ENCODE peak calls at places on chromosomes 6 and 20, in seven cellular contexts. One of them, this sample, is unnamed.

GRCh38 chr6:1404066-1404712 is 14.8 kb downstream of the FOXF2 start:
- DNase-seq in hypothalamus: no peak
- DNase-seq in posterior vena cava: no peak
- DNase-seq in activated CD8-positive, alpha-beta memory T cell treated with anti-CD3 and anti-CD28 coated beads, Interleukin-2, amount 50 U/mL, for 48 hours: no peak
- DNase-seq in OCI-LY7: no peak
- DNase-seq in anterior cingulate cortex: no peak
- DNase-seq in HT1080: peak; percentile 72
- DNase-seq in this sample: no peak

GRCh38 chr20:37336369-37337207 is 9.4 kb upstream of the SRC start:
- DNase-seq in hypothalamus: no peak
- DNase-seq in posterior vena cava: no peak
- DNase-seq in anterior cingulate cortex: no peak
- DNase-seq in activated CD8-positive, alpha-beta memory T cell treated with anti-CD3 and anti-CD28 coated beads, Interleukin-2, amount 50 U/mL, for 48 hours: no peak
- DNase-seq in HT1080: no peak
- DNase-seq in OCI-LY7: peak; percentile 30
- DNase-seq in this sample: peak; percentile 50

GRCh38 chr6:112180095-112180820 is 74.1 kb downstream of the LAMA4 start:
- DNase-seq in HT1080: peak; percentile 56
- DNase-seq in activated CD8-positive, alpha-beta memory T cell treated with anti-CD3 and anti-CD28 coated beads, Interleukin-2, amount 50 U/mL, for 48 hours: no peak
- DNase-seq in OCI-LY7: peak; percentile 78
- DNase-seq in hypothalamus: no peak
- DNase-seq in anterior cingulate cortex: no peak
- DNase-seq in posterior vena cava: no peak
- DNase-seq in this sample: peak; percentile 80

GRCh38 chr20:34525709-34526416 is 9.6 kb downstream of the DYNLRB1 start:
- DNase-seq in posterior vena cava: peak; percentile 93
- DNase-seq in activated CD8-positive, alpha-beta memory T cell treated with anti-CD3 and anti-CD28 coated beads, Interleukin-2, amount 50 U/mL, for 48 hours: peak; percentile 40
- DNase-seq in HT1080: peak; percentile 99
- DNase-seq in hypothalamus: no peak
- DNase-seq in OCI-LY7: no peak
- DNase-seq in anterior cingulate cortex: peak; percentile 26
- DNase-seq in this sample: peak; percentile 70

GRCh38 chr6:142810952-142811514 is 133.9 kb downstream of the HIVEP2 start:
- DNase-seq in hypothalamus: no peak
- DNase-seq in anterior cingulate cortex: no peak
- DNase-seq in HT1080: no peak
- DNase-seq in posterior vena cava: no peak
- DNase-seq in activated CD8-positive, alpha-beta memory T cell treated with anti-CD3 and anti-CD28 coated beads, Interleukin-2, amount 50 U/mL, for 48 hours: no peak
- DNase-seq in OCI-LY7: no peak
- DNase-seq in this sample: peak; percentile 57

GRCh38 chr20:38935967-38936407 is 9.8 kb downstream of the FAM83D start:
- DNase-seq in activated CD8-positive, alpha-beta memory T cell treated with anti-CD3 and anti-CD28 coated beads, Interleukin-2, amount 50 U/mL, for 48 hours: no peak
- DNase-seq in HT1080: no peak
- DNase-seq in anterior cingulate cortex: no peak
- DNase-seq in posterior vena cava: no peak
- DNase-seq in hypothalamus: no peak
- DNase-seq in OCI-LY7: no peak
- DNase-seq in this sample: no peak

GRCh38 chr6:28758818-28759235 is 165.0 kb downstream of the TRIM27 start:
- DNase-seq in HT1080: no peak
- DNase-seq in OCI-LY7: no peak
- DNase-seq in anterior cingulate cortex: no peak
- DNase-seq in activated CD8-positive, alpha-beta memory T cell treated with anti-CD3 and anti-CD28 coated beads, Interleukin-2, amount 50 U/mL, for 48 hours: no peak
- DNase-seq in hypothalamus: no peak
- DNase-seq in posterior vena cava: no peak
- DNase-seq in this sample: no peak

GRCh38 chr6:10184408-10185187 is 230.3 kb downstream of the TFAP2A start:
- DNase-seq in HT1080: no peak
- DNase-seq in anterior cingulate cortex: no peak
- DNase-seq in hypothalamus: no peak
- DNase-seq in activated CD8-positive, alpha-beta memory T cell treated with anti-CD3 and anti-CD28 coated beads, Interleukin-2, amount 50 U/mL, for 48 hours: no peak
- DNase-seq in OCI-LY7: no peak
- DNase-seq in posterior vena cava: no peak
- DNase-seq in this sample: no peak

GRCh38 chr6:154805288-154805911 is 72.2 kb downstream of the SCAF8 start:
- DNase-seq in HT1080: peak; percentile 13
- DNase-seq in hypothalamus: no peak
- DNase-seq in activated CD8-positive, alpha-beta memory T cell treated with anti-CD3 and anti-CD28 coated beads, Interleukin-2, amount 50 U/mL, for 48 hours: no peak
- DNase-seq in posterior vena cava: no peak
- DNase-seq in OCI-LY7: peak; percentile 59
- DNase-seq in anterior cingulate cortex: no peak
- DNase-seq in this sample: peak; percentile 49

GRCh38 chr6:164749126-164749758 is 560.2 kb downstream of the C6orf118 start:
- DNase-seq in activated CD8-positive, alpha-beta memory T cell treated with anti-CD3 and anti-CD28 coated beads, Interleukin-2, amount 50 U/mL, for 48 hours: no peak
- DNase-seq in hypothalamus: no peak
- DNase-seq in anterior cingulate cortex: peak; percentile 9
- DNase-seq in HT1080: peak; percentile 81
- DNase-seq in posterior vena cava: peak; percentile 86
- DNase-seq in OCI-LY7: no peak
- DNase-seq in this sample: peak; percentile 20

GRCh38 chr6:132919476-132919875 is 105.1 kb downstream of the RPS12 start:
- DNase-seq in HT1080: peak; percentile 65
- DNase-seq in OCI-LY7: no peak
- DNase-seq in anterior cingulate cortex: no peak
- DNase-seq in posterior vena cava: peak; percentile 88
- DNase-seq in activated CD8-positive, alpha-beta memory T cell treated with anti-CD3 and anti-CD28 coated beads, Interleukin-2, amount 50 U/mL, for 48 hours: no peak
- DNase-seq in hypothalamus: no peak
- DNase-seq in this sample: peak; percentile 27

GRCh38 chr20:961768-962167 is 40.3 kb downstream of the RSPO4 start:
- DNase-seq in OCI-LY7: no peak
- DNase-seq in HT1080: no peak
- DNase-seq in hypothalamus: no peak
- DNase-seq in activated CD8-positive, alpha-beta memory T cell treated with anti-CD3 and anti-CD28 coated beads, Interleukin-2, amount 50 U/mL, for 48 hours: no peak
- DNase-seq in posterior vena cava: no peak
- DNase-seq in anterior cingulate cortex: no peak
- DNase-seq in this sample: no peak

GRCh38 chr6:44057931-44058616 is 69.2 kb downstream of the MRPL14 start:
- DNase-seq in anterior cingulate cortex: no peak
- DNase-seq in OCI-LY7: no peak
- DNase-seq in activated CD8-positive, alpha-beta memory T cell treated with anti-CD3 and anti-CD28 coated beads, Interleukin-2, amount 50 U/mL, for 48 hours: no peak
- DNase-seq in HT1080: no peak
- DNase-seq in posterior vena cava: no peak
- DNase-seq in hypothalamus: no peak
- DNase-seq in this sample: no peak

GRCh38 chr6:105646391-105646867 is 243.5 kb upstream of the PREP start:
- DNase-seq in anterior cingulate cortex: no peak
- DNase-seq in activated CD8-positive, alpha-beta memory T cell treated with anti-CD3 and anti-CD28 coated beads, Interleukin-2, amount 50 U/mL, for 48 hours: no peak
- DNase-seq in HT1080: peak; percentile 78
- DNase-seq in hypothalamus: no peak
- DNase-seq in posterior vena cava: no peak
- DNase-seq in OCI-LY7: no peak
- DNase-seq in this sample: no peak

GRCh38 chr20:43721429-43722152 is 5.2 kb downstream of the GTSF1L start:
- DNase-seq in hypothalamus: no peak
- DNase-seq in anterior cingulate cortex: no peak
- DNase-seq in OCI-LY7: peak; percentile 75
- DNase-seq in posterior vena cava: peak; percentile 47
- DNase-seq in HT1080: no peak
- DNase-seq in activated CD8-positive, alpha-beta memory T cell treated with anti-CD3 and anti-CD28 coated beads, Interleukin-2, amount 50 U/mL, for 48 hours: no peak
- DNase-seq in this sample: no peak

GRCh38 chr6:125858427-125859320 is 67.9 kb downstream of the NCOA7 start:
- DNase-seq in activated CD8-positive, alpha-beta memory T cell treated with anti-CD3 and anti-CD28 coated beads, Interleukin-2, amount 50 U/mL, for 48 hours: no peak
- DNase-seq in HT1080: peak; percentile 52
- DNase-seq in anterior cingulate cortex: peak; percentile 11
- DNase-seq in posterior vena cava: no peak
- DNase-seq in hypothalamus: no peak
- DNase-seq in OCI-LY7: no peak
- DNase-seq in this sample: peak; percentile 89

GRCh38 chr20:33919653-33920052 is 74.1 kb upstream of the RALY start:
- DNase-seq in OCI-LY7: no peak
- DNase-seq in posterior vena cava: no peak
- DNase-seq in hypothalamus: no peak
- DNase-seq in anterior cingulate cortex: no peak
- DNase-seq in HT1080: no peak
- DNase-seq in activated CD8-positive, alpha-beta memory T cell treated with anti-CD3 and anti-CD28 coated beads, Interleukin-2, amount 50 U/mL, for 48 hours: no peak
- DNase-seq in this sample: no peak

GRCh38 chr6:39614393-39614792 is 110.8 kb downstream of the KIF6 start:
- DNase-seq in anterior cingulate cortex: no peak
- DNase-seq in hypothalamus: no peak
- DNase-seq in posterior vena cava: no peak
- DNase-seq in HT1080: no peak
- DNase-seq in OCI-LY7: no peak
- DNase-seq in activated CD8-positive, alpha-beta memory T cell treated with anti-CD3 and anti-CD28 coated beads, Interleukin-2, amount 50 U/mL, for 48 hours: no peak
- DNase-seq in this sample: no peak

GRCh38 chr6:87174078-87174579 is 18.8 kb downstream of the ZNF292 start:
- DNase-seq in OCI-LY7: no peak
- DNase-seq in hypothalamus: no peak
- DNase-seq in activated CD8-positive, alpha-beta memory T cell treated with anti-CD3 and anti-CD28 coated beads, Interleukin-2, amount 50 U/mL, for 48 hours: no peak
- DNase-seq in anterior cingulate cortex: no peak
- DNase-seq in HT1080: no peak
- DNase-seq in posterior vena cava: no peak
- DNase-seq in this sample: no peak

GRCh38 chr6:113306552-113307145 is 550.5 kb upstream of the MARCKS start:
- DNase-seq in HT1080: peak; percentile 62
- DNase-seq in hypothalamus: no peak
- DNase-seq in anterior cingulate cortex: no peak
- DNase-seq in OCI-LY7: peak; percentile 43
- DNase-seq in activated CD8-positive, alpha-beta memory T cell treated with anti-CD3 and anti-CD28 coated beads, Interleukin-2, amount 50 U/mL, for 48 hours: peak; percentile 49
- DNase-seq in posterior vena cava: no peak
- DNase-seq in this sample: no peak

GRCh38 chr6:159463440-159463839 is 229.6 kb downstream of the SOD2 start:
- DNase-seq in activated CD8-positive, alpha-beta memory T cell treated with anti-CD3 and anti-CD28 coated beads, Interleukin-2, amount 50 U/mL, for 48 hours: no peak
- DNase-seq in hypothalamus: no peak
- DNase-seq in anterior cingulate cortex: no peak
- DNase-seq in HT1080: no peak
- DNase-seq in OCI-LY7: peak; percentile 72
- DNase-seq in posterior vena cava: no peak
- DNase-seq in this sample: no peak

GRCh38 chr6:167907837-167908681 is 81.3 kb downstream of the AFDN start:
- DNase-seq in posterior vena cava: no peak
- DNase-seq in activated CD8-positive, alpha-beta memory T cell treated with anti-CD3 and anti-CD28 coated beads, Interleukin-2, amount 50 U/mL, for 48 hours: no peak
- DNase-seq in OCI-LY7: peak; percentile 5
- DNase-seq in anterior cingulate cortex: no peak
- DNase-seq in hypothalamus: no peak
- DNase-seq in HT1080: peak; percentile 23
- DNase-seq in this sample: peak; percentile 55